ENCODE peak calls at places on chromosome 11, in ten cellular contexts. One of them, this sample, is unnamed.
A peak's percentile ranks its signal among the peaks of the same experiment; 100 is the strongest.

GRCh38 chr11:114416441-114416928 is 16.0 kb downstream of the RBM7 start:
- DNase-seq in fibroblast of lung: peak; percentile 22
- DNase-seq in astrocyte of the spinal cord: peak; percentile 41
- DNase-seq in T-helper 9 cell: no peak
- DNase-seq in thoracic aorta: no peak
- DNase-seq in OCI-LY7: no peak
- DNase-seq in substantia nigra: no peak
- DNase-seq in lung microvascular endothelial cell: no peak
- DNase-seq in ELR: peak; percentile 22
- DNase-seq in skeletal muscle cell: peak; percentile 30
- DNase-seq in this sample: no peak

GRCh38 chr11:27282141-27282590 is 80.8 kb downstream of the CCDC34 start:
- DNase-seq in ELR: peak; percentile 64
- DNase-seq in fibroblast of lung: peak; percentile 97
- DNase-seq in skeletal muscle cell: peak; percentile 94
- DNase-seq in OCI-LY7: no peak
- DNase-seq in T-helper 9 cell: no peak
- DNase-seq in thoracic aorta: peak; percentile 26
- DNase-seq in astrocyte of the spinal cord: peak; percentile 99
- DNase-seq in lung microvascular endothelial cell: peak; percentile 91
- DNase-seq in substantia nigra: no peak
- DNase-seq in this sample: no peak

GRCh38 chr11:126080206-126080941 is 17.7 kb upstream of the CDON start:
- DNase-seq in thoracic aorta: no peak
- DNase-seq in astrocyte of the spinal cord: no peak
- DNase-seq in lung microvascular endothelial cell: no peak
- DNase-seq in substantia nigra: no peak
- DNase-seq in ELR: no peak
- DNase-seq in T-helper 9 cell: no peak
- DNase-seq in fibroblast of lung: no peak
- DNase-seq in OCI-LY7: no peak
- DNase-seq in skeletal muscle cell: no peak
- DNase-seq in this sample: peak; percentile 82

GRCh38 chr11:81207421-81208054 is 1526.1 kb downstream of the FAM181B start:
- DNase-seq in fibroblast of lung: no peak
- DNase-seq in T-helper 9 cell: no peak
- DNase-seq in substantia nigra: no peak
- DNase-seq in thoracic aorta: no peak
- DNase-seq in OCI-LY7: no peak
- DNase-seq in skeletal muscle cell: no peak
- DNase-seq in ELR: no peak
- DNase-seq in lung microvascular endothelial cell: no peak
- DNase-seq in astrocyte of the spinal cord: no peak
- DNase-seq in this sample: no peak

GRCh38 chr11:106466441-106467190 is 389.2 kb downstream of the AASDHPPT start:
- DNase-seq in T-helper 9 cell: no peak
- DNase-seq in substantia nigra: no peak
- DNase-seq in skeletal muscle cell: peak; percentile 66
- DNase-seq in fibroblast of lung: peak; percentile 95
- DNase-seq in ELR: peak; percentile 79
- DNase-seq in astrocyte of the spinal cord: peak; percentile 90
- DNase-seq in OCI-LY7: no peak
- DNase-seq in thoracic aorta: no peak
- DNase-seq in lung microvascular endothelial cell: no peak
- DNase-seq in this sample: no peak

GRCh38 chr11:104163100-104164027 is 583 bp downstream of the PDGFD start:
- DNase-seq in T-helper 9 cell: no peak
- DNase-seq in substantia nigra: no peak
- DNase-seq in thoracic aorta: peak; percentile 5
- DNase-seq in ELR: peak; percentile 31
- DNase-seq in astrocyte of the spinal cord: peak; percentile 23
- DNase-seq in lung microvascular endothelial cell: peak; percentile 40
- DNase-seq in skeletal muscle cell: no peak
- DNase-seq in OCI-LY7: peak; percentile 61
- DNase-seq in fibroblast of lung: peak; percentile 20
- DNase-seq in this sample: no peak

GRCh38 chr11:114478768-114479167 is 39.5 kb downstream of the REXO2 start:
- DNase-seq in astrocyte of the spinal cord: peak; percentile 19
- DNase-seq in lung microvascular endothelial cell: peak; percentile 19
- DNase-seq in fibroblast of lung: peak; percentile 51
- DNase-seq in ELR: peak; percentile 33
- DNase-seq in skeletal muscle cell: peak; percentile 25
- DNase-seq in T-helper 9 cell: no peak
- DNase-seq in substantia nigra: no peak
- DNase-seq in OCI-LY7: no peak
- DNase-seq in thoracic aorta: no peak
- DNase-seq in this sample: no peak

GRCh38 chr11:118224512-118225180 is at the start of gene JAML:
- DNase-seq in ELR: no peak
- DNase-seq in lung microvascular endothelial cell: no peak
- DNase-seq in fibroblast of lung: no peak
- DNase-seq in T-helper 9 cell: peak; percentile 47
- DNase-seq in astrocyte of the spinal cord: no peak
- DNase-seq in thoracic aorta: no peak
- DNase-seq in OCI-LY7: peak; percentile 51
- DNase-seq in skeletal muscle cell: no peak
- DNase-seq in substantia nigra: no peak
- DNase-seq in this sample: no peak

GRCh38 chr11:117807482-117808272 is 10.7 kb upstream of the DSCAML1 start:
- DNase-seq in OCI-LY7: peak; percentile 63
- DNase-seq in ELR: peak; percentile 66
- DNase-seq in fibroblast of lung: peak; percentile 68
- DNase-seq in thoracic aorta: peak; percentile 46
- DNase-seq in substantia nigra: peak; percentile 31
- DNase-seq in astrocyte of the spinal cord: peak; percentile 64
- DNase-seq in skeletal muscle cell: no peak
- DNase-seq in T-helper 9 cell: peak; percentile 78
- DNase-seq in lung microvascular endothelial cell: peak; percentile 72
- DNase-seq in this sample: peak; percentile 83

GRCh38 chr11:125931681-125932080 is 14.2 kb upstream of the VSIG10L2 start:
- DNase-seq in T-helper 9 cell: no peak
- DNase-seq in fibroblast of lung: no peak
- DNase-seq in skeletal muscle cell: no peak
- DNase-seq in thoracic aorta: no peak
- DNase-seq in astrocyte of the spinal cord: no peak
- DNase-seq in ELR: no peak
- DNase-seq in substantia nigra: no peak
- DNase-seq in lung microvascular endothelial cell: no peak
- DNase-seq in OCI-LY7: no peak
- DNase-seq in this sample: no peak

GRCh38 chr11:118907051-118907748 is 18.5 kb downstream of the BCL9L start:
- DNase-seq in substantia nigra: peak; percentile 43
- DNase-seq in lung microvascular endothelial cell: peak; percentile 86
- DNase-seq in OCI-LY7: peak; percentile 87
- DNase-seq in astrocyte of the spinal cord: peak; percentile 69
- DNase-seq in thoracic aorta: peak; percentile 55
- DNase-seq in ELR: peak; percentile 77
- DNase-seq in skeletal muscle cell: no peak
- DNase-seq in fibroblast of lung: peak; percentile 71
- DNase-seq in T-helper 9 cell: peak; percentile 85
- DNase-seq in this sample: peak; percentile 86

GRCh38 chr11:101127699-101128570 is 1.7 kb downstream of the PGR start:
- DNase-seq in fibroblast of lung: peak; percentile 6
- DNase-seq in T-helper 9 cell: no peak
- DNase-seq in lung microvascular endothelial cell: no peak
- DNase-seq in thoracic aorta: no peak
- DNase-seq in ELR: no peak
- DNase-seq in OCI-LY7: no peak
- DNase-seq in astrocyte of the spinal cord: no peak
- DNase-seq in skeletal muscle cell: no peak
- DNase-seq in substantia nigra: no peak
- DNase-seq in this sample: peak; percentile 11

GRCh38 chr11:78211565-78211964 is 22.8 kb downstream of the USP35 start:
- DNase-seq in T-helper 9 cell: no peak
- DNase-seq in skeletal muscle cell: no peak
- DNase-seq in OCI-LY7: no peak
- DNase-seq in lung microvascular endothelial cell: no peak
- DNase-seq in fibroblast of lung: no peak
- DNase-seq in thoracic aorta: no peak
- DNase-seq in astrocyte of the spinal cord: no peak
- DNase-seq in ELR: no peak
- DNase-seq in substantia nigra: no peak
- DNase-seq in this sample: no peak

GRCh38 chr11:69931994-69932910 is 113.0 kb upstream of the FGF3 start:
- DNase-seq in skeletal muscle cell: no peak
- DNase-seq in astrocyte of the spinal cord: no peak
- DNase-seq in T-helper 9 cell: no peak
- DNase-seq in substantia nigra: no peak
- DNase-seq in fibroblast of lung: no peak
- DNase-seq in thoracic aorta: no peak
- DNase-seq in OCI-LY7: no peak
- DNase-seq in lung microvascular endothelial cell: no peak
- DNase-seq in ELR: no peak
- DNase-seq in this sample: peak; percentile 5

GRCh38 chr11:67400251-67400941 is 1.3 kb downstream of the PPP1CA start:
- DNase-seq in substantia nigra: no peak
- DNase-seq in ELR: no peak
- DNase-seq in T-helper 9 cell: no peak
- DNase-seq in lung microvascular endothelial cell: no peak
- DNase-seq in astrocyte of the spinal cord: no peak
- DNase-seq in fibroblast of lung: no peak
- DNase-seq in skeletal muscle cell: no peak
- DNase-seq in OCI-LY7: no peak
- DNase-seq in thoracic aorta: no peak
- DNase-seq in this sample: peak; percentile 86

GRCh38 chr11:64148200-64148916 is 17.6 kb downstream of the MACROD1 start:
- DNase-seq in OCI-LY7: peak; percentile 74
- DNase-seq in T-helper 9 cell: peak; percentile 74
- DNase-seq in astrocyte of the spinal cord: peak; percentile 71
- DNase-seq in skeletal muscle cell: peak; percentile 17
- DNase-seq in lung microvascular endothelial cell: peak; percentile 84
- DNase-seq in thoracic aorta: no peak
- DNase-seq in fibroblast of lung: peak; percentile 82
- DNase-seq in ELR: peak; percentile 75
- DNase-seq in substantia nigra: peak; percentile 51
- DNase-seq in this sample: peak; percentile 82

GRCh38 chr11:86180415-86180814 is 64.1 kb upstream of the EED start:
- DNase-seq in thoracic aorta: no peak
- DNase-seq in substantia nigra: no peak
- DNase-seq in lung microvascular endothelial cell: no peak
- DNase-seq in OCI-LY7: no peak
- DNase-seq in T-helper 9 cell: no peak
- DNase-seq in fibroblast of lung: no peak
- DNase-seq in skeletal muscle cell: no peak
- DNase-seq in astrocyte of the spinal cord: no peak
- DNase-seq in ELR: no peak
- DNase-seq in this sample: no peak

GRCh38 chr11:34593085-34593484 is 27.8 kb upstream of the EHF start:
- DNase-seq in thoracic aorta: no peak
- DNase-seq in substantia nigra: no peak
- DNase-seq in fibroblast of lung: no peak
- DNase-seq in lung microvascular endothelial cell: no peak
- DNase-seq in skeletal muscle cell: no peak
- DNase-seq in OCI-LY7: no peak
- DNase-seq in T-helper 9 cell: no peak
- DNase-seq in astrocyte of the spinal cord: no peak
- DNase-seq in ELR: no peak
- DNase-seq in this sample: no peak

GRCh38 chr11:46979358-46979757 is 42.8 kb downstream of the CSTPP1 start:
- DNase-seq in thoracic aorta: no peak
- DNase-seq in OCI-LY7: no peak
- DNase-seq in lung microvascular endothelial cell: no peak
- DNase-seq in T-helper 9 cell: no peak
- DNase-seq in ELR: no peak
- DNase-seq in substantia nigra: no peak
- DNase-seq in fibroblast of lung: no peak
- DNase-seq in astrocyte of the spinal cord: no peak
- DNase-seq in skeletal muscle cell: no peak
- DNase-seq in this sample: no peak

GRCh38 chr11:76495017-76495416 is 50.2 kb downstream of the EMSY start:
- DNase-seq in thoracic aorta: no peak
- DNase-seq in substantia nigra: no peak
- DNase-seq in astrocyte of the spinal cord: no peak
- DNase-seq in T-helper 9 cell: no peak
- DNase-seq in lung microvascular endothelial cell: no peak
- DNase-seq in OCI-LY7: no peak
- DNase-seq in ELR: no peak
- DNase-seq in fibroblast of lung: no peak
- DNase-seq in skeletal muscle cell: no peak
- DNase-seq in this sample: no peak

GRCh38 chr11:27293500-27294417 is 69.3 kb downstream of the CCDC34 start:
- DNase-seq in ELR: peak; percentile 77
- DNase-seq in fibroblast of lung: no peak
- DNase-seq in OCI-LY7: no peak
- DNase-seq in thoracic aorta: no peak
- DNase-seq in substantia nigra: no peak
- DNase-seq in T-helper 9 cell: no peak
- DNase-seq in astrocyte of the spinal cord: peak; percentile 59
- DNase-seq in skeletal muscle cell: no peak
- DNase-seq in lung microvascular endothelial cell: no peak
- DNase-seq in this sample: no peak

GRCh38 chr11:97683733-97684132 is 1293.9 kb downstream of the JRKL start:
- DNase-seq in lung microvascular endothelial cell: no peak
- DNase-seq in substantia nigra: no peak
- DNase-seq in thoracic aorta: no peak
- DNase-seq in fibroblast of lung: no peak
- DNase-seq in astrocyte of the spinal cord: no peak
- DNase-seq in skeletal muscle cell: no peak
- DNase-seq in OCI-LY7: no peak
- DNase-seq in ELR: peak; percentile 48
- DNase-seq in T-helper 9 cell: no peak
- DNase-seq in this sample: peak; percentile 22

GRCh38 chr11:110173775-110174644 is 80.8 kb downstream of the ZC3H12C start:
- DNase-seq in lung microvascular endothelial cell: peak; percentile 81
- DNase-seq in ELR: peak; percentile 73
- DNase-seq in OCI-LY7: peak; percentile 41
- DNase-seq in fibroblast of lung: peak; percentile 81
- DNase-seq in thoracic aorta: no peak
- DNase-seq in substantia nigra: no peak
- DNase-seq in skeletal muscle cell: no peak
- DNase-seq in astrocyte of the spinal cord: peak; percentile 67
- DNase-seq in T-helper 9 cell: peak; percentile 52
- DNase-seq in this sample: peak; percentile 64

GRCh38 chr11:70270104-70270876 is at the start of gene PPFIA1:
- DNase-seq in astrocyte of the spinal cord: peak; percentile 94
- DNase-seq in fibroblast of lung: peak; percentile 92
- DNase-seq in ELR: peak; percentile 94
- DNase-seq in OCI-LY7: peak; percentile 97
- DNase-seq in lung microvascular endothelial cell: peak; percentile 97
- DNase-seq in skeletal muscle cell: peak; percentile 73
- DNase-seq in substantia nigra: peak; percentile 75
- DNase-seq in thoracic aorta: peak; percentile 76
- DNase-seq in T-helper 9 cell: peak; percentile 94
- DNase-seq in this sample: peak; percentile 98

GRCh38 chr11:68843703-68844312 is 2.1 kb upstream of the CPT1A start:
- DNase-seq in fibroblast of lung: peak; percentile 15
- DNase-seq in astrocyte of the spinal cord: peak; percentile 33
- DNase-seq in T-helper 9 cell: peak; percentile 61
- DNase-seq in thoracic aorta: no peak
- DNase-seq in OCI-LY7: peak; percentile 70
- DNase-seq in ELR: no peak
- DNase-seq in lung microvascular endothelial cell: peak; percentile 42
- DNase-seq in substantia nigra: no peak
- DNase-seq in skeletal muscle cell: no peak
- DNase-seq in this sample: no peak

GRCh38 chr11:107438148-107438547 is 19.5 kb downstream of the CWF19L2 start:
- DNase-seq in thoracic aorta: no peak
- DNase-seq in skeletal muscle cell: no peak
- DNase-seq in T-helper 9 cell: no peak
- DNase-seq in substantia nigra: no peak
- DNase-seq in lung microvascular endothelial cell: no peak
- DNase-seq in fibroblast of lung: no peak
- DNase-seq in astrocyte of the spinal cord: no peak
- DNase-seq in ELR: no peak
- DNase-seq in OCI-LY7: no peak
- DNase-seq in this sample: no peak

GRCh38 chr11:35305670-35306382 is 113.5 kb downstream of the SLC1A2 start:
- DNase-seq in astrocyte of the spinal cord: peak; percentile 65
- DNase-seq in fibroblast of lung: peak; percentile 77
- DNase-seq in substantia nigra: no peak
- DNase-seq in skeletal muscle cell: no peak
- DNase-seq in OCI-LY7: peak; percentile 42
- DNase-seq in thoracic aorta: no peak
- DNase-seq in lung microvascular endothelial cell: peak; percentile 27
- DNase-seq in T-helper 9 cell: peak; percentile 7
- DNase-seq in ELR: peak; percentile 45
- DNase-seq in this sample: peak; percentile 45

GRCh38 chr11:108912587-108912986 is 247.7 kb downstream of the DDX10 start:
- DNase-seq in astrocyte of the spinal cord: no peak
- DNase-seq in T-helper 9 cell: no peak
- DNase-seq in ELR: peak; percentile 63
- DNase-seq in fibroblast of lung: no peak
- DNase-seq in thoracic aorta: no peak
- DNase-seq in OCI-LY7: no peak
- DNase-seq in substantia nigra: no peak
- DNase-seq in skeletal muscle cell: no peak
- DNase-seq in lung microvascular endothelial cell: peak; percentile 17
- DNase-seq in this sample: no peak

This sample was measured in BE2C.